ENCODE peak calls at places on chromosomes 16 and 17, in seven cellular contexts. One of them, this sample, is unnamed.
A peak's percentile ranks its signal among the peaks of the same experiment; 100 is the strongest.

GRCh38 chr16:23155445-23156049 is 6.3 kb upstream of the USP31 start:
- DNase-seq in mesenchymal stem cell: no peak
- DNase-seq in IMR-90: no peak
- DNase-seq in neuronal stem cell: no peak
- DNase-seq in H9: peak; percentile 42
- DNase-seq in H1: no peak
- DNase-seq in trophoblast cell: peak; percentile 31
- DNase-seq in this sample: no peak

GRCh38 chr17:16988749-16989229 is 16.9 kb upstream of the TNFRSF13B start:
- DNase-seq in neuronal stem cell: no peak
- DNase-seq in IMR-90: no peak
- DNase-seq in trophoblast cell: no peak
- DNase-seq in mesenchymal stem cell: no peak
- DNase-seq in H9: no peak
- DNase-seq in H1: no peak
- DNase-seq in this sample: no peak

GRCh38 chr16:782263-782662 is 5.9 kb downstream of the RPUSD1 start:
- DNase-seq in IMR-90: no peak
- DNase-seq in trophoblast cell: no peak
- DNase-seq in mesenchymal stem cell: no peak
- DNase-seq in H1: no peak
- DNase-seq in neuronal stem cell: no peak
- DNase-seq in H9: no peak
- DNase-seq in this sample: no peak

GRCh38 chr17:70013911-70014310 is 61.1 kb upstream of the KCNJ16 start:
- DNase-seq in neuronal stem cell: no peak
- DNase-seq in H1: no peak
- DNase-seq in IMR-90: no peak
- DNase-seq in trophoblast cell: no peak
- DNase-seq in H9: no peak
- DNase-seq in mesenchymal stem cell: no peak
- DNase-seq in this sample: no peak

GRCh38 chr16:11149011-11149616 is 106.9 kb downstream of the SOCS1 start:
- DNase-seq in trophoblast cell: no peak
- DNase-seq in neuronal stem cell: no peak
- DNase-seq in IMR-90: peak; percentile 27
- DNase-seq in H9: no peak
- DNase-seq in mesenchymal stem cell: peak; percentile 43
- DNase-seq in H1: no peak
- DNase-seq in this sample: peak; percentile 45

GRCh38 chr17:2901582-2901981 is 105.3 kb downstream of the RAP1GAP2 start:
- DNase-seq in neuronal stem cell: no peak
- DNase-seq in H1: no peak
- DNase-seq in IMR-90: no peak
- DNase-seq in trophoblast cell: no peak
- DNase-seq in mesenchymal stem cell: no peak
- DNase-seq in H9: no peak
- DNase-seq in this sample: peak; percentile 45

GRCh38 chr16:57825298-57826039 is 23.2 kb upstream of the KIFC3 start:
- DNase-seq in H1: no peak
- DNase-seq in neuronal stem cell: no peak
- DNase-seq in H9: no peak
- DNase-seq in mesenchymal stem cell: no peak
- DNase-seq in trophoblast cell: no peak
- DNase-seq in IMR-90: no peak
- DNase-seq in this sample: no peak

GRCh38 chr17:7138800-7139381 is 24.3 kb upstream of the ASGR2 start:
- DNase-seq in H1: no peak
- DNase-seq in H9: no peak
- DNase-seq in trophoblast cell: peak; percentile 20
- DNase-seq in IMR-90: no peak
- DNase-seq in mesenchymal stem cell: no peak
- DNase-seq in neuronal stem cell: no peak
- DNase-seq in this sample: no peak

GRCh38 chr16:56999409-57000270 is 10.3 kb downstream of the NLRC5 start:
- DNase-seq in H1: no peak
- DNase-seq in trophoblast cell: no peak
- DNase-seq in neuronal stem cell: no peak
- DNase-seq in mesenchymal stem cell: peak; percentile 41
- DNase-seq in H9: no peak
- DNase-seq in IMR-90: no peak
- DNase-seq in this sample: no peak

GRCh38 chr16:19436540-19436939 is 18.9 kb downstream of the TMC5 start:
- DNase-seq in neuronal stem cell: no peak
- DNase-seq in IMR-90: no peak
- DNase-seq in mesenchymal stem cell: no peak
- DNase-seq in trophoblast cell: peak; percentile 71
- DNase-seq in H9: no peak
- DNase-seq in H1: no peak
- DNase-seq in this sample: no peak

GRCh38 chr17:33140413-33141099 is 148.9 kb downstream of the SPACA3 start:
- DNase-seq in H1: no peak
- DNase-seq in mesenchymal stem cell: no peak
- DNase-seq in H9: no peak
- DNase-seq in neuronal stem cell: no peak
- DNase-seq in trophoblast cell: no peak
- DNase-seq in IMR-90: no peak
- DNase-seq in this sample: no peak

GRCh38 chr17:70552230-70552981 is 383.1 kb downstream of the KCNJ2 start:
- DNase-seq in H1: no peak
- DNase-seq in mesenchymal stem cell: peak; percentile 41
- DNase-seq in neuronal stem cell: peak; percentile 17
- DNase-seq in H9: peak; percentile 43
- DNase-seq in trophoblast cell: peak; percentile 72
- DNase-seq in IMR-90: peak; percentile 49
- DNase-seq in this sample: peak; percentile 38

GRCh38 chr17:7486181-7486580 is 2.0 kb downstream of the POLR2A start:
- DNase-seq in neuronal stem cell: no peak
- DNase-seq in H1: no peak
- DNase-seq in H9: no peak
- DNase-seq in mesenchymal stem cell: peak; percentile 54
- DNase-seq in IMR-90: peak; percentile 50
- DNase-seq in trophoblast cell: no peak
- DNase-seq in this sample: no peak

GRCh38 chr17:55411463-55411855 is 10.2 kb downstream of the MMD start:
- DNase-seq in H1: no peak
- DNase-seq in mesenchymal stem cell: no peak
- DNase-seq in trophoblast cell: no peak
- DNase-seq in H9: no peak
- DNase-seq in neuronal stem cell: no peak
- DNase-seq in IMR-90: no peak
- DNase-seq in this sample: no peak

GRCh38 chr17:48259710-48260291 is 152.2 kb downstream of the SNX11 start:
- DNase-seq in H9: no peak
- DNase-seq in mesenchymal stem cell: peak; percentile 61
- DNase-seq in H1: no peak
- DNase-seq in neuronal stem cell: no peak
- DNase-seq in IMR-90: peak; percentile 45
- DNase-seq in trophoblast cell: peak; percentile 16
- DNase-seq in this sample: peak; percentile 87

GRCh38 chr17:31064707-31065106 is 30.1 kb upstream of the NF1 start:
- DNase-seq in neuronal stem cell: no peak
- DNase-seq in H9: no peak
- DNase-seq in trophoblast cell: no peak
- DNase-seq in mesenchymal stem cell: no peak
- DNase-seq in IMR-90: no peak
- DNase-seq in H1: no peak
- DNase-seq in this sample: no peak

GRCh38 chr17:31073411-31073810 is 21.4 kb upstream of the NF1 start:
- DNase-seq in neuronal stem cell: no peak
- DNase-seq in H1: no peak
- DNase-seq in mesenchymal stem cell: no peak
- DNase-seq in H9: no peak
- DNase-seq in trophoblast cell: no peak
- DNase-seq in IMR-90: no peak
- DNase-seq in this sample: no peak

GRCh38 chr17:31072186-31072585 is 22.6 kb upstream of the NF1 start:
- DNase-seq in H1: no peak
- DNase-seq in IMR-90: peak; percentile 56
- DNase-seq in neuronal stem cell: peak; percentile 39
- DNase-seq in H9: no peak
- DNase-seq in mesenchymal stem cell: peak; percentile 72
- DNase-seq in trophoblast cell: peak; percentile 98
- DNase-seq in this sample: peak; percentile 76

GRCh38 chr17:31067699-31068184 is 27.0 kb upstream of the NF1 start:
- DNase-seq in H1: no peak
- DNase-seq in H9: no peak
- DNase-seq in trophoblast cell: peak; percentile 86
- DNase-seq in neuronal stem cell: no peak
- DNase-seq in mesenchymal stem cell: peak; percentile 89
- DNase-seq in IMR-90: peak; percentile 88
- DNase-seq in this sample: no peak

GRCh38 chr17:31068291-31068690 is 26.5 kb upstream of the NF1 start:
- DNase-seq in H9: peak; percentile 82
- DNase-seq in neuronal stem cell: no peak
- DNase-seq in mesenchymal stem cell: peak; percentile 54
- DNase-seq in trophoblast cell: peak; percentile 45
- DNase-seq in IMR-90: peak; percentile 41
- DNase-seq in H1: no peak
- DNase-seq in this sample: peak; percentile 79
- H2BK5ac ChIP-seq in H9: no peak overlapping the region
- H2BK5ac ChIP-seq in neuronal stem cell: no peak overlapping the region
- H2BK5ac ChIP-seq in mesenchymal stem cell: no peak overlapping the region
- H2BK5ac ChIP-seq in trophoblast cell: no peak overlapping the region
- H2BK5ac ChIP-seq in IMR-90: peak overlapping the region; percentile 82
- H2BK5ac ChIP-seq in H1: no peak overlapping the region
- H2BK5ac ChIP-seq in this sample: no peak overlapping the region

GRCh38 chr17:60135160-60135950 is 14.4 kb upstream of the CA4 start:
- DNase-seq in H9: peak; percentile 97
- DNase-seq in IMR-90: peak; percentile 90
- DNase-seq in mesenchymal stem cell: peak; percentile 93
- DNase-seq in neuronal stem cell: peak; percentile 81
- DNase-seq in H1: no peak
- DNase-seq in trophoblast cell: peak; percentile 92
- DNase-seq in this sample: peak; percentile 92

GRCh38 chr17:60130466-60130865 is 19.3 kb upstream of the CA4 start:
- DNase-seq in trophoblast cell: no peak
- DNase-seq in H9: no peak
- DNase-seq in neuronal stem cell: no peak
- DNase-seq in mesenchymal stem cell: no peak
- DNase-seq in IMR-90: no peak
- DNase-seq in H1: no peak
- DNase-seq in this sample: no peak

GRCh38 chr17:60135951-60136666 is 13.7 kb upstream of the CA4 start:
- DNase-seq in H1: no peak
- DNase-seq in neuronal stem cell: no peak
- DNase-seq in mesenchymal stem cell: no peak
- DNase-seq in IMR-90: no peak
- DNase-seq in H9: no peak
- DNase-seq in trophoblast cell: no peak
- DNase-seq in this sample: no peak

GRCh38 chr17:60137731-60138130 is 12.0 kb upstream of the CA4 start:
- DNase-seq in H1: no peak
- DNase-seq in trophoblast cell: no peak
- DNase-seq in IMR-90: no peak
- DNase-seq in neuronal stem cell: no peak
- DNase-seq in H9: no peak
- DNase-seq in mesenchymal stem cell: no peak
- DNase-seq in this sample: no peak

DNA sequence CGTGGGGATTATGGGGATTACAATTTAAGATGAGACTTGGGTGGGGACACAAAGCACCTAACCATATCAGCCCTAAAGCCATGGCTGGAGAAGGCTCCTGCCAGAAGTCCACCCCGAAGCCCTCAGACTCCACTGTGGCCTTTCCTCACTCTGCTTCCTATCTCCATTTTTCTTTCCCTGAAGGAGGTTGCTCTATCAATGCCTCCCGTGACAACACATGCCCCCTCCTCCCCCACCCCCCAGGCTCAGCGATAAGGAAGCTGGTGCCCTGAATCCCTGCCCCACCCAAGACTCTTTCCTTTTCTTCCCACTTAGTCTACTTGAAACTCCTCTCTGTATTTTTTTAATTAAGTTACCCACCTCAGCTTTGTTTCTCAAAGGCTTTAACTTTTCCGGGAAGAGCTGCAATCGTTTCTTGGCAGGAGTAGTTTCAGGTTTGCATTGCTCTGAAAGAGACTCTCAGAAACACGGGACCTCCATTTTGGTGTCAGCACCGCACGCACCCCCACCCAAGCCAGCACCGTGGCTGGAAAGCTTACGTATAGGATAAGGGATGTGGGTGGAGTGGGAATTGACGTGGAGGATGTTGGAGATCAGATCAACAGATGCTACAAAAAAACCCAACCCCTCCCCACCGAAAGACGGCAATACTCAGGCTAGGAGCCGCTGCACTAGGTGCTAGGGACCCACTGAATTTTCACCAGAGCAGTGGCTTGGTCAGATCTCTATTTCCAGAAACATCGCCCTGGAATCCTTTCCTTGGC is 15.2 kb upstream of the CA4 start:
- DNase-seq in trophoblast cell: no peak
- DNase-seq in IMR-90: peak; percentile 67
- DNase-seq in H1: no peak
- DNase-seq in H9: no peak
- DNase-seq in neuronal stem cell: no peak
- DNase-seq in mesenchymal stem cell: peak; percentile 57
- DNase-seq in this sample: no peak
- H2BK5ac ChIP-seq in trophoblast cell: no peak overlapping the region
- H2BK5ac ChIP-seq in IMR-90: peak overlapping the region; percentile 12
- H2BK5ac ChIP-seq in H1: no peak overlapping the region
- H2BK5ac ChIP-seq in H9: no peak overlapping the region
- H2BK5ac ChIP-seq in neuronal stem cell: no peak overlapping the region
- H2BK5ac ChIP-seq in mesenchymal stem cell: no peak overlapping the region
- H2BK5ac ChIP-seq in this sample: no peak overlapping the region

GRCh38 chr17:8632087-8632486 is 1.6 kb upstream of the MYH10 start:
- DNase-seq in trophoblast cell: no peak
- DNase-seq in mesenchymal stem cell: no peak
- DNase-seq in H1: no peak
- DNase-seq in neuronal stem cell: no peak
- DNase-seq in IMR-90: no peak
- DNase-seq in H9: peak; percentile 71
- DNase-seq in this sample: peak; percentile 46
- H2BK5ac ChIP-seq in trophoblast cell: peak overlapping the region; percentile 53
- H2BK5ac ChIP-seq in mesenchymal stem cell: no peak overlapping the region
- H2BK5ac ChIP-seq in H1: no peak overlapping the region
- H2BK5ac ChIP-seq in neuronal stem cell: no peak overlapping the region
- H2BK5ac ChIP-seq in IMR-90: no peak overlapping the region
- H2BK5ac ChIP-seq in H9: no peak overlapping the region
- H2BK5ac ChIP-seq in this sample: no peak overlapping the region

DNA sequence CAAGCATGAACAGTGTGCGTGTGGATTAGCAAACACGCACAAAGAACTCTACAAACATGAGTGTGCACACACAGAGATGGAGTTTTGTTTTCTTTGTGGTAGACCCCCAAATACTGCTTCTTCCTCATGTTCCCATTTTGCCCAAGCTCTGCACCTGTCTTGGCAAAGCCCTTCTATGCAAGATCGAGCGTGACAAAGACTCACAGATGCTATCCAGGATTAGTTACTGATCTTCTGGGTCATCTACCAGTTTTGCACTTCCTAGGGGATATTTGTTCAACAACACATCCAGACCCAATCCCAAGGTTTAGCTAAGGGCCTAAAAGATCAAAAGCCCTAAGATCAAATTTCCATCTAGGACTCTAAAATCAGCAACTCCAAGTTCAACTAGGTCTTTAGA is 16.0 kb downstream of the LRRC36 start:
- DNase-seq in trophoblast cell: no peak
- DNase-seq in IMR-90: no peak
- DNase-seq in H9: no peak
- DNase-seq in mesenchymal stem cell: no peak
- DNase-seq in neuronal stem cell: no peak
- DNase-seq in H1: no peak
- DNase-seq in this sample: no peak
- H2BK5ac ChIP-seq in trophoblast cell: no peak overlapping the region
- H2BK5ac ChIP-seq in IMR-90: no peak overlapping the region
- H2BK5ac ChIP-seq in H9: no peak overlapping the region
- H2BK5ac ChIP-seq in mesenchymal stem cell: no peak overlapping the region
- H2BK5ac ChIP-seq in neuronal stem cell: no peak overlapping the region
- H2BK5ac ChIP-seq in H1: no peak overlapping the region
- H2BK5ac ChIP-seq in this sample: no peak overlapping the region

This sample was measured in mesendoderm.